ENCODE peak calls at places on chromosome 6, in five cellular contexts. G, R, Q, J and Y are unnamed samples.

GRCh38 chr6:41706876-41707564 is 28.4 kb downstream of the TFEB start:
- DNase-seq in G (peak), R (no peak), Q (no peak), J (peak), Y (peak)

GRCh38 chr6:45537539-45537938 is 159.8 kb upstream of the SUPT3H start:
- DNase-seq in G (no peak), R (no peak), Q (no peak), J (no peak), Y (no peak)

GRCh38 chr6:4637691-4638433 is 138.3 kb upstream of the CDYL start:
- DNase-seq in G (peak), R (no peak), Q (no peak), J (no peak), Y (peak)

GRCh38 chr6:169371344-169372144 is 117.9 kb upstream of the THBS2 start:
- DNase-seq in G (peak), R (no peak), Q (no peak), J (no peak), Y (peak)

GRCh38 chr6:118252474-118252873 is 295.6 kb upstream of the PLN start:
- DNase-seq in G (no peak), R (no peak), Q (no peak), J (peak), Y (no peak)

GRCh38 chr6:6889601-6890000 is 218.2 kb upstream of the RREB1 start:
- DNase-seq in G (no peak), R (no peak), Q (no peak), J (no peak), Y (no peak)

GRCh38 chr6:88919032-88919431 is 44.4 kb downstream of the RNGTT start:
- DNase-seq in G (peak), R (no peak), Q (no peak), J (peak), Y (peak)

GRCh38 chr6:1496836-1497592 is 107.6 kb downstream of the FOXF2 start:
- DNase-seq in G (no peak), R (no peak), Q (no peak), J (no peak), Y (no peak)

GRCh38 chr6:119894801-119895200 is 545.2 kb upstream of the MAN1A1 start:
- DNase-seq in G (no peak), R (no peak), Q (no peak), J (no peak), Y (no peak)

GRCh38 chr6:111712398-111712797 is 106.7 kb upstream of the TRAF3IP2 start:
- DNase-seq in G (peak), R (no peak), Q (peak), J (no peak), Y (peak)
- TF ChIP-seq CTCF in G (no peak), R (no peak), Q (no peak), J (no peak), Y (no peak)

GRCh38 chr6:125156496-125156895 is 2.9 kb downstream of the TPD52L1 start:
- DNase-seq in G (no peak), R (no peak), Q (no peak), J (no peak), Y (no peak)

GRCh38 chr6:125155344-125155743 is 1.8 kb downstream of the TPD52L1 start:
- DNase-seq in G (no peak), R (no peak), Q (no peak), J (no peak), Y (no peak)

GRCh38 chr6:125151715-125152114 is 1.9 kb upstream of the TPD52L1 start:
- DNase-seq in G (no peak), R (no peak), Q (no peak), J (no peak), Y (no peak)

GRCh38 chr6:125153541-125154183 is at the start of gene TPD52L1:
- DNase-seq in G (peak), R (peak), Q (peak), J (peak), Y (peak)

DNA sequence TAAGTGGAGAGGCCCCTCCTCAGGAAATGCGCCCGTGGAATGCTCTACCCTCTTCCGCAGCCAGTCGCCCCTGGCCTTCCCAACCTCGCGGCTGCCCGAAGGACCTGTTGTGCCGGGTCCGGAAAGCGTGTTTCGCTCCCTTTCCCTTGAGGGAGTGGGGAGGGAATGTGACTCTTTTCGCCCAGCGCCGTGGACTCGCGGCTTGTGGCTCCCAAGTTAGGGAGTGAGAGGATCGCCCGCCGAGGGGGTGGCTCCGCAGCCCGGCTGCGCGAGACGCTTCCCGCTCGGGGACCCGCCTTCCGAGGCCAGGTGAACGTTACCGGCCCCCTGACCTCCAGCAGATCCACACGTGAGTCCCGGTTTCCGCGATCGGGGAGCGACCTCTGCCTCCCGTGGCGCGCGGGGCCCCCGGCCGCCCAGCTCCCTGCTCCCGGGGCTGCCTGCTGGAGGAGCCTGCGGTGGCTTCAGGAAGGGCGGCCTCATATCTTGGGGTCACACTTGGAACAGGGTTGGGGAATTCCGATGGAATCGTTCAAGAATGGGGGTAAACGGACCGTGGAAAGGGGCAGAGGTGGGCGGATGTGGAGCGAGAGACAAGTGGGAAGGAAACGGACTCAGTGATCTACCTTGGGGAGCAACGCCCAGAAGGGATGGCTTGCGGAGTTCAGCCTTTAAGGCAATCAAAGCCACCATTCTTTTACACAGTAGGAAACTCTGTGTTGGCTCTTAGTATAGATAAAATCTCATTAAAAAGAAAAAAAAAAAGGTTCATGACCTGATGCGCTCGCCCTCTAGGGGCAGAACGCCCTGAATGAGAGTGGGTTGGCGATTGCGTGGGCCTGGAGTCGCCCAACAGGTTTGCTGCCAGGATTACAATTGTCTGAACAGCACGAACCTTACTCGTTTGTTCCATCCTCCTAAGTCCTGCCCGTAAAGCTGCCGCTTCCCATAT is 887 bp downstream of the TPD52L1 start:
- DNase-seq in G (no peak), R (peak), Q (peak), J (peak), Y (peak)
- H3K4me3 ChIP-seq in G (peak), R (peak), Q (peak), J (no peak), Y (peak)

DNA sequence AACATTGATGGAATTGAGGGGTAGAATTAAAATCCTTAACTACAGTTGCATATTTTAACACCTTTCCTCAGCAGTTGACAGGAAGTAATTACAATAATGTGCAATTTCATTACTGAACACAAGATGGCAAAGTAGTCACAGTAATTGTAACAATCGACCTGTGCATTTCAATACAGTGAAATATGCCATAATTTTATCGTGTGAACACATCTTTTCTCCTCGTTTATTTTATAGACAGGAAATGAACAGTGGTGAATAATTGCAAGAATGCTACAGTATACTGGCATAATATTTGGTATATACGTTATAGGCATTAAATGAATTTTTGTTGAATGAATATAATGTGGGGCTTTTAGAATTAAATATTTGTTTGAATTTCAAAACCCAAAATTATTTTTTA is 25.0 kb downstream of the CYB5R4 start:
- DNase-seq in G (peak), R (no peak), Q (no peak), J (peak), Y (peak)
- TF ChIP-seq CTCF in G (peak), R (peak), Q (peak), J (peak), Y (peak)

DNA sequence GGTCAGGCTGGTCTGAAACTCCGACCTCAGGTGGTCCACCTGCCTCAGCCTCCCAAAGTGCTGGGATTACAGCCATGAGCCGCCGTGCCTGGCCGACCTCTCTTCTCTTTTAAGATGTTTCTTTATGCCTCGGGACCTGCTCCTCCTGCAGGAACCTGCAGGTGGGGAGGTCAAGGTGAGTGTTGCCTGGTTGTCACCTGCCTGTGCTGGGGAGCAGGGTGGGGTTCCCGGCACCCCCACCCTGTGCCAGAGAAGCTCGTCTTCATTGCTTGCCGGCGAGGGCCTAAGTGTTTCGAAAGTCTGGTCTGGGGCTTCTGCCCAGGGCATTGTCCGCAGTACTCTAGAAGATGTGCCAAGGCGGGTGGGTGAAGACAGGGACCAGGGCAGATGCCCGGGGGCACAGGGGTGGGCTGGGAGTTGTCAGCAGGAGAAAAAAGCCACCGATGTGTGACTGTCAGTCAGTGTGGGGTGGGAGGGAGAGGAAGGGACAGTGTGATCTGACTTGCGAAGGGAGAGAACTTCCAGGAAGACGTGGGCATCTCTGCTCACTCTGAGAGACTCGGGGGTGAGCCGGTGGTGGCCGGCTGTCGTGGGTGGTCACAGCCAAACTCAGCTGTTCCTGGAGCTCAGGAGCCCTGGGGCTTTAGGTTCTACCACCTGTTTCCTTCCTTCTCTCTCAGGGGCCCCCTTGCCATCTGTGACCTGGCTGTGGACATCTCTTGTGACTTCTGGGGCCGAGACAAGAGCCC is 36.1 kb downstream of the SYNJ2 start:
- DNase-seq in G (no peak), R (peak), Q (no peak), J (no peak), Y (no peak)
- H3K4me3 ChIP-seq in G (no peak), R (no peak), Q (no peak), J (no peak), Y (no peak)

DNA sequence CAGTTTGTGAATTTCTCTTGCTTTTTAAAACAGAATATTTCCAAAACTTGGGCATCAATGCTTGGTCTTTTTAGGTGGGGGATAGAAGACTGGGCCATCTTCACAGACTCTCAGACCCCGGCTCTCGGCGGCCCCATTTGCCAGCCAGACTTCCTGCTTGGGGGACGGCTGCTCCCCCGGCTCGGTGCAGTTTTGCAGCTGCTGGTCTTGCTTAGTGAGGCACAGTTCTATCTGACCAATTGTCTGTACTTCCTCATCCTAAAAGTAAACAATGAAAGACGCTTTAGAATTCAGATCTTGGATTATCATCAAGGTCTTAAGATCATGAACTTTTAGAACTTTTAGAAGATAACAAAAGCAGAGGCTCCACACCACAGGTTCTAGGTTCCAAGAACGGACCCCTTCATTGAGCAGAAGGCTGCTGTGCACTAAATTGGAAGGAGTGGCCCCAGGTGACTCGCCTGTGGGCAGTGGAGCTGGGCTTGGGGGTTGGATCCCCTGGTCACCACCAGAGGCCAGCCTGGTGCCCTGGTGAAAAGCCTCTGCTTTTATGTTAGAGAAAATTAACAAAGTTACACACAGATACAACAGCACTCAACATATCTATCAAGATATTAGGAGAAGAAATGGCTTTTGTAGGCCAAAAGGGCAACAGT is 26.7 kb downstream of the RNASET2 start:
- DNase-seq in G (no peak), R (no peak), Q (no peak), J (peak), Y (no peak)
- TF ChIP-seq CTCF in G (no peak), R (no peak), Q (peak), J (no peak), Y (no peak)